ENCODE peak calls at places on chromosome 10, in ten cellular contexts. V, L, O, M, C, J, H, A, P and B are unnamed samples.

GRCh38 chr10:72261323-72262018 is 12.3 kb upstream of the DDIT4 start:
- DNase-seq in H (no peak), P (no peak), C (peak; percentile 75), A (peak; percentile 66), V (no peak), L (no peak), O (no peak), J (no peak), M (no peak), B (no peak)

GRCh38 chr10:12364559-12364958 is 15.2 kb downstream of the CAMK1D start:
- DNase-seq in H (no peak), J (no peak), P (no peak), A (no peak), C (no peak), L (no peak), M (no peak), V (no peak), O (no peak), B (no peak)

GRCh38 chr10:118956253-118957140 is 73.0 kb upstream of the NANOS1 start:
- DNase-seq in M (no peak), H (no peak), V (no peak), A (no peak), C (no peak), P (no peak), J (no peak), O (no peak), L (no peak), B (no peak)

GRCh38 chr10:92150798-92151197 is 140.1 kb downstream of the CPEB3 start:
- DNase-seq in V (no peak), C (no peak), L (no peak), H (no peak), P (no peak), J (no peak), A (no peak), M (no peak), O (no peak), B (no peak)

GRCh38 chr10:60309891-60310290 is 79.8 kb downstream of the ANK3 start:
- DNase-seq in H (no peak), L (no peak), M (no peak), J (no peak), P (no peak), O (no peak), C (no peak), A (no peak), V (no peak), B (no peak)

GRCh38 chr10:98033515-98033914 is 3.1 kb upstream of the CRTAC1 start:
- DNase-seq in J (no peak), O (no peak), M (no peak), A (peak; percentile 29), L (no peak), C (no peak), P (no peak), V (no peak), H (no peak), B (no peak)

GRCh38 chr10:127196955-127197432 is 603 bp upstream of the INSYN2A start:
- DNase-seq in L (no peak), A (no peak), V (no peak), M (no peak), H (no peak), P (no peak), J (no peak), C (no peak), O (no peak), B (no peak)

GRCh38 chr10:70212879-70213278 is 20.4 kb downstream of the PPA1 start:
- DNase-seq in A (no peak), O (no peak), M (no peak), H (no peak), P (no peak), J (no peak), V (no peak), L (no peak), C (no peak), B (no peak)

GRCh38 chr10:73768881-73769280 is 13.0 kb upstream of the CHCHD1 start:
- DNase-seq in J (peak; percentile 71), O (no peak), C (no peak), L (no peak), P (no peak), V (no peak), H (no peak), M (no peak), A (no peak), B (no peak)

GRCh38 chr10:78382047-78382446 is 348.4 kb downstream of the RPS24 start:
- DNase-seq in A (no peak), H (no peak), V (no peak), O (no peak), M (no peak), P (no peak), J (no peak), C (no peak), L (no peak), B (no peak)

GRCh38 chr10:59273453-59273852 is 88.9 kb downstream of the FAM13C start:
- DNase-seq in J (no peak), O (no peak), P (no peak), M (no peak), V (no peak), H (no peak), L (no peak), C (no peak), A (no peak), B (no peak)

GRCh38 chr10:19549503-19549902 is 266.7 kb upstream of the PLXDC2 start:
- DNase-seq in H (no peak), V (no peak), M (no peak), O (no peak), L (no peak), C (no peak), P (peak; percentile 23), J (no peak), A (peak; percentile 2), B (no peak)

GRCh38 chr10:121974019-121974534 is 940 bp downstream of the NSMCE4A start:
- DNase-seq in O (no peak), H (no peak), M (no peak), J (no peak), A (no peak), P (no peak), V (no peak), C (no peak), L (no peak), B (no peak)

GRCh38 chr10:114486938-114487814 is 82.9 kb upstream of the AFAP1L2 start:
- DNase-seq in C (no peak), V (no peak), O (no peak), J (no peak), A (peak; percentile 84), H (peak; percentile 61), L (no peak), P (peak; percentile 19), M (no peak), B (no peak)

GRCh38 chr10:131277278-131277677 is 34.2 kb downstream of the TCERG1L start:
- DNase-seq in J (no peak), A (no peak), H (no peak), P (no peak), C (no peak), L (no peak), V (no peak), O (no peak), M (no peak), B (no peak)

GRCh38 chr10:51321968-51322367 is 247.7 kb downstream of the PRKG1 start:
- DNase-seq in H (no peak), O (no peak), P (peak; percentile 6), M (no peak), J (no peak), C (no peak), V (no peak), L (no peak), A (no peak), B (no peak)

GRCh38 chr10:3220853-3221252 is 48.3 kb upstream of the PITRM1 start:
- DNase-seq in H (peak; percentile 65), L (no peak), C (no peak), M (no peak), P (peak; percentile 83), A (peak; percentile 23), V (no peak), J (no peak), O (no peak), B (no peak)

GRCh38 chr10:99395750-99396445 is 34.5 kb downstream of the GOT1 start:
- DNase-seq in A (peak; percentile 82), P (peak; percentile 79), M (no peak), J (no peak), V (no peak), O (no peak), L (no peak), H (peak; percentile 96), C (no peak), B (no peak)

GRCh38 chr10:69742356-69742695 is 59.4 kb upstream of the COL13A1 start:
- DNase-seq in C (no peak), J (no peak), A (no peak), M (no peak), H (no peak), L (no peak), P (peak; percentile 39), O (no peak), V (no peak), B (no peak)

GRCh38 chr10:22455068-22455467 is 109.8 kb downstream of the SPAG6 start:
- DNase-seq in H (no peak), L (no peak), A (no peak), P (no peak), J (no peak), M (no peak), V (no peak), O (no peak), C (no peak), B (no peak)

GRCh38 chr10:36597921-36598320 is 527.5 kb upstream of the ANKRD30A start:
- DNase-seq in V (no peak), M (no peak), P (no peak), J (no peak), A (no peak), L (no peak), H (no peak), O (no peak), C (no peak), B (no peak)

GRCh38 chr10:69958232-69958902 is 94.3 kb upstream of the MACROH2A2 start:
- DNase-seq in H (peak; percentile 57), C (peak; percentile 80), M (no peak), J (peak; percentile 34), L (no peak), O (no peak), V (peak; percentile 29), P (peak; percentile 55), A (peak; percentile 52), B (peak; percentile 11)

GRCh38 chr10:14879055-14879800 is 562 bp downstream of the SUV39H2 start:
- DNase-seq in V (no peak), M (peak; percentile 30), L (peak; percentile 17), C (no peak), P (no peak), O (peak; percentile 62), A (no peak), H (peak; percentile 14), J (peak; percentile 48), B (no peak)

GRCh38 chr10:33519130-33519860 is 184.8 kb upstream of the NRP1 start:
- DNase-seq in M (no peak), C (no peak), P (no peak), L (no peak), J (no peak), O (no peak), A (no peak), H (no peak), V (no peak), B (no peak)

GRCh38 chr10:133355991-133356390 is 1.8 kb downstream of the FUOM start:
- DNase-seq in L (no peak), V (no peak), A (no peak), P (no peak), C (no peak), J (no peak), M (no peak), H (no peak), O (peak; percentile 40), B (no peak)

GRCh38 chr10:130458509-130458908 is 322.3 kb downstream of the GLRX3 start:
- DNase-seq in M (no peak), O (no peak), L (no peak), V (no peak), C (no peak), J (no peak), A (no peak), P (no peak), H (no peak), B (no peak)

GRCh38 chr10:46520941-46521340 is 35.5 kb downstream of the GPRIN2 start:
- DNase-seq in C (no peak), P (peak; percentile 31), M (no peak), O (peak; percentile 52), V (no peak), J (no peak), A (peak; percentile 78), H (peak; percentile 83), L (no peak), B (no peak)

GRCh38 chr10:6738464-6738824 is 158.4 kb upstream of the PRKCQ start:
- DNase-seq in O (no peak), M (no peak), C (no peak), V (no peak), H (no peak), J (no peak), L (no peak), A (no peak), P (peak; percentile 13), B (no peak)